ENCODE peak calls at places on chromosomes 11 and 22, in six cellular contexts. O is Ammon's horn, V is fibroblast of pulmonary artery, B is mesothelial cell of epicardium, A is NCI-H1105 treated with DMSO at 0.1 percent for 48 hours, Q is AG04449. Y is an unnamed sample.

GRCh38 chr22:46604306-46604690 is 15.9 kb upstream of the GRAMD4 start:
- DNase-seq in O (peak; percentile 75), V (no peak), B (no peak), A (no peak), Q (no peak), Y (peak; percentile 98)

GRCh38 chr22:19480789-19481188 is 1.1 kb downstream of the CDC45 start:
- DNase-seq in O (no peak), V (no peak), B (no peak), A (no peak), Q (no peak), Y (no peak)

GRCh38 chr22:44753189-44754042 is 1.0 kb downstream of the ARHGAP8 start:
- DNase-seq in O (no peak), V (peak; percentile 72), B (peak; percentile 70), A (no peak), Q (peak; percentile 47), Y (no peak)

GRCh38 chr11:48096588-48097525 is 116.5 kb downstream of the PTPRJ start:
- DNase-seq in O (no peak), V (peak; percentile 24), B (no peak), A (no peak), Q (no peak), Y (no peak)

GRCh38 chr11:113663567-113663966 is 42.5 kb downstream of the TMPRSS5 start:
- DNase-seq in O (no peak), V (no peak), B (no peak), A (no peak), Q (no peak), Y (no peak)

GRCh38 chr22:19319281-19319680 is 27.8 kb upstream of the CLTCL1 start:
- DNase-seq in O (no peak), V (no peak), B (no peak), A (no peak), Q (no peak), Y (no peak)

GRCh38 chr11:2180775-2181370 is 9.3 kb upstream of the TH start:
- DNase-seq in O (no peak), V (no peak), B (no peak), A (no peak), Q (no peak), Y (no peak)

GRCh38 chr11:47394322-47395224 is 13.8 kb upstream of the SLC39A13 start:
- DNase-seq in O (peak; percentile 54), V (peak; percentile 73), B (no peak), A (no peak), Q (no peak), Y (peak; percentile 44)

GRCh38 chr11:77823775-77824174 is 2.8 kb downstream of the AAMDC start:
- DNase-seq in O (no peak), V (peak; percentile 64), B (no peak), A (no peak), Q (no peak), Y (no peak)

GRCh38 chr22:36197065-36197440 is 4.6 kb downstream of the APOL4 start:
- DNase-seq in O (peak; percentile 49), V (peak; percentile 77), B (peak; percentile 76), A (no peak), Q (no peak), Y (peak; percentile 31)

GRCh38 chr22:21816787-21817496 is 50.5 kb downstream of the MAPK1 start:
- DNase-seq in O (peak; percentile 60), V (peak; percentile 97), B (no peak), A (no peak), Q (peak; percentile 73), Y (peak; percentile 68)

GRCh38 chr22:45603631-45604030 is 68.0 kb upstream of the ATXN10 start:
- DNase-seq in O (no peak), V (no peak), B (no peak), A (no peak), Q (no peak), Y (no peak)

GRCh38 chr11:44711772-44712608 is 14.8 kb upstream of the TSPAN18 start:
- DNase-seq in O (no peak), V (no peak), B (no peak), A (no peak), Q (no peak), Y (no peak)

GRCh38 chr11:134139873-134140331 is 71.0 kb downstream of the JAM3 start:
- DNase-seq in O (peak; percentile 95), V (peak; percentile 92), B (no peak), A (peak; percentile 44), Q (no peak), Y (peak; percentile 71)